ENCODE peak calls at places on chromosome 16, in five cellular contexts. G is left ventricle myocardium inferior; S is stimulated activated CD8-positive, alpha-beta memory T cell treated with anti-CD3 and anti-CD28 coated beads, Interleukin-15, amount 100 ng/mL, for 48 hours; K is astrocyte of the spinal cord; C is brain microvascular endothelial cell. T is an unnamed sample.

GRCh38 chr16:22235839-22236745 is 30.0 kb downstream of the EEF2K start:
- DNase-seq in G (peak), S (no peak), C (no peak), K (no peak), T (no peak)

GRCh38 chr16:37511-37910 is 15.9 kb downstream of the POLR3K start:
- DNase-seq in C (no peak), S (no peak), K (no peak), G (no peak), T (no peak)

GRCh38 chr16:3022697-3023414 is 886 bp downstream of the HCFC1R1 start:
- DNase-seq in G (no peak), S (no peak), C (peak), K (peak), T (no peak)

GRCh38 chr16:55502801-55503366 is 6.0 kb upstream of the LPCAT2 start:
- DNase-seq in K (peak), G (peak), S (no peak), C (peak), T (no peak)

GRCh38 chr16:24921229-24921628 is 75.5 kb downstream of the SLC5A11 start:
- DNase-seq in S (no peak), C (no peak), G (no peak), K (no peak), T (no peak)

GRCh38 chr16:89170346-89171215 is 967 bp upstream of the CDH15 start:
- DNase-seq in K (no peak), G (no peak), S (no peak), C (no peak), T (no peak)

GRCh38 chr16:13351651-13352217 is 450.3 kb downstream of the SHISA9 start:
- DNase-seq in C (no peak), K (no peak), G (no peak), S (no peak), T (no peak)

GRCh38 chr16:65490296-65490695 is 368.4 kb upstream of the CDH11 start:
- DNase-seq in C (no peak), G (no peak), S (no peak), K (no peak), T (no peak)

GRCh38 chr16:24409045-24409444 is 130.3 kb upstream of the RBBP6 start:
- DNase-seq in S (no peak), K (no peak), C (no peak), G (no peak), T (no peak)

GRCh38 chr16:46884513-46885293 is 541 bp downstream of the GPT2 start:
- DNase-seq in S (no peak), K (no peak), C (no peak), G (no peak), T (no peak)

GRCh38 chr16:22670551-22670970 is 143.4 kb upstream of the HS3ST2 start:
- DNase-seq in K (no peak), G (no peak), C (no peak), S (no peak), T (no peak)

T was measured in NK-92 treated with Interleukin-12 subunit alpha and Interleukin-12 subunit beta, amount 100 ng/mL, for 24 hours.